ENCODE peak calls at places on chromosomes 7 and 10, in nine cellular contexts. A is epithelial cell of esophagus; M is endothelial cell; Q is testis; F is ELF-1; R is GM23338; K is nucleus accumbens; J is stimulated activated CD8-positive, alpha-beta memory T cell treated with anti-CD3 and anti-CD28 coated beads, Interleukin-15, amount 100 ng/mL, for 48 hours; N is psoas muscle. C is an unnamed sample.

GRCh38 chr7:132877578-132877977 is 204.3 kb downstream of the CHCHD3 start:
- DNase-seq in A (no peak), M (no peak), Q (no peak), F (no peak), R (peak; percentile 71), K (no peak), J (no peak), N (no peak), C (no peak)

GRCh38 chr7:70006411-70006920 is 408.2 kb downstream of the AUTS2 start:
- DNase-seq in A (no peak), M (no peak), Q (no peak), F (no peak), R (no peak), K (no peak), J (no peak), N (no peak), C (no peak)

GRCh38 chr7:22864301-22864700 is 41.7 kb upstream of the TOMM7 start:
- DNase-seq in A (no peak), M (no peak), Q (no peak), F (no peak), R (no peak), K (no peak), J (no peak), N (no peak), C (no peak)

GRCh38 chr7:5665106-5666025 is 116.1 kb downstream of the RNF216 start:
- DNase-seq in A (peak; percentile 82), M (peak; percentile 80), Q (peak; percentile 85), F (peak; percentile 91), R (peak; percentile 93), K (peak; percentile 75), J (no peak), N (peak; percentile 57), C (peak; percentile 77)

GRCh38 chr7:105014725-105015630 is 973 bp downstream of the KMT2E start:
- DNase-seq in A (peak; percentile 68), M (peak; percentile 11), Q (peak; percentile 75), F (peak; percentile 74), R (peak; percentile 63), K (peak; percentile 64), J (peak; percentile 38), N (no peak), C (peak; percentile 42)

GRCh38 chr10:58335306-58336005 is 650 bp downstream of the UBE2D1 start:
- DNase-seq in A (peak; percentile 87), M (peak; percentile 33), Q (peak; percentile 42), F (peak; percentile 61), R (peak; percentile 53), K (peak; percentile 23), J (no peak), N (peak; percentile 35), C (peak; percentile 11)

GRCh38 chr10:62733654-62734293 is 70.7 kb upstream of the ADO start:
- DNase-seq in A (no peak), M (no peak), Q (no peak), F (no peak), R (no peak), K (no peak), J (no peak), N (no peak), C (no peak)

GRCh38 chr10:77386833-77387232 is 250.8 kb downstream of the KCNMA1 start:
- DNase-seq in A (peak; percentile 11), M (no peak), Q (no peak), F (no peak), R (no peak), K (peak; percentile 16), J (no peak), N (no peak), C (no peak)

GRCh38 chr7:34155225-34155908 is 250.0 kb downstream of the BMPER start:
- DNase-seq in A (peak; percentile 97), M (no peak), Q (no peak), F (no peak), R (no peak), K (no peak), J (no peak), N (peak; percentile 53), C (no peak)

GRCh38 chr10:15238553-15239335 is 70.3 kb upstream of the NMT2 start:
- DNase-seq in A (no peak), M (no peak), Q (no peak), F (no peak), R (no peak), K (peak; percentile 12), J (no peak), N (no peak), C (no peak)

GRCh38 chr10:94645285-94645684 is 38.2 kb upstream of the CYP2C18 start:
- DNase-seq in A (no peak), M (no peak), Q (no peak), F (no peak), R (no peak), K (no peak), J (no peak), N (no peak), C (no peak)

GRCh38 chr10:122014652-122015248 is 25.8 kb downstream of the TACC2 start:
- DNase-seq in A (no peak), M (no peak), Q (no peak), F (no peak), R (no peak), K (no peak), J (no peak), N (no peak), C (no peak)

GRCh38 chr7:87451187-87451586 is 24.3 kb downstream of the ABCB4 start:
- DNase-seq in A (no peak), M (no peak), Q (no peak), F (no peak), R (no peak), K (no peak), J (no peak), N (no peak), C (no peak)

GRCh38 chr10:110138197-110138812 is 69.1 kb upstream of the MXI1 start:
- DNase-seq in A (peak; percentile 70), M (no peak), Q (no peak), F (no peak), R (peak; percentile 92), K (no peak), J (no peak), N (no peak), C (no peak)

GRCh38 chr7:37285701-37286475 is 162.8 kb downstream of the ELMO1 start:
- DNase-seq in A (no peak), M (no peak), Q (peak; percentile 34), F (no peak), R (no peak), K (peak; percentile 31), J (no peak), N (no peak), C (no peak)

GRCh38 chr10:133438711-133439273 is 14.4 kb upstream of the SPRN start:
- DNase-seq in A (no peak), M (no peak), Q (no peak), F (peak; percentile 36), R (peak; percentile 38), K (no peak), J (no peak), N (no peak), C (no peak)

GRCh38 chr7:134547738-134548054 is 1.2 kb upstream of the AKR1B15 start:
- DNase-seq in A (peak; percentile 82), M (peak; percentile 62), Q (peak; percentile 84), F (no peak), R (no peak), K (no peak), J (no peak), N (peak; percentile 72), C (no peak)

GRCh38 chr7:87474533-87475358 is 734 bp downstream of the ABCB4 start:
- DNase-seq in A (no peak), M (no peak), Q (peak; percentile 15), F (no peak), R (peak; percentile 26), K (peak; percentile 1), J (no peak), N (no peak), C (no peak)

GRCh38 chr7:84041649-84042048 is 152.9 kb downstream of the SEMA3A start:
- DNase-seq in A (no peak), M (no peak), Q (no peak), F (no peak), R (no peak), K (no peak), J (no peak), N (no peak), C (no peak)

GRCh38 chr10:22379059-22379458 is 33.8 kb downstream of the SPAG6 start:
- DNase-seq in A (no peak), M (no peak), Q (no peak), F (no peak), R (peak; percentile 22), K (no peak), J (peak; percentile 40), N (no peak), C (no peak)

GRCh38 chr7:32062150-32062549 is 8.1 kb downstream of the PDE1C start:
- DNase-seq in A (peak; percentile 44), M (peak; percentile 83), Q (peak; percentile 80), F (peak; percentile 78), R (peak; percentile 87), K (peak; percentile 55), J (peak; percentile 5), N (peak; percentile 43), C (peak; percentile 66)

GRCh38 chr10:59460601-59461000 is 98.3 kb upstream of the FAM13C start:
- DNase-seq in A (no peak), M (no peak), Q (no peak), F (no peak), R (no peak), K (no peak), J (no peak), N (no peak), C (no peak)

GRCh38 chr7:158442260-158442659 is 145.4 kb downstream of the PTPRN2 start:
- DNase-seq in A (peak; percentile 14), M (no peak), Q (no peak), F (no peak), R (peak; percentile 54), K (no peak), J (no peak), N (no peak), C (no peak)

GRCh38 chr7:94665426-94665825 is 9.5 kb upstream of the SGCE start:
- DNase-seq in A (no peak), M (no peak), Q (no peak), F (no peak), R (no peak), K (no peak), J (no peak), N (no peak), C (no peak)

C was measured in BE2C.